ENCODE peak calls at places on chromosome 11, in four cellular contexts. One of them, this sample, is unnamed.

GRCh38 chr11:117606211-117606610 is 190.8 kb downstream of the DSCAML1 start:
- DNase-seq in naive thymus-derived CD4-positive, alpha-beta T cell: no peak
- DNase-seq in stimulated activated CD8-positive, alpha-beta memory T cell treated with anti-CD3 and anti-CD28 coated beads, Interleukin-2, amount 100 ng/mL, for 48 hours: no peak
- DNase-seq in T-helper 2 cell: no peak
- DNase-seq in this sample: no peak

GRCh38 chr11:69463181-69463891 is 18.1 kb upstream of the LINC01488 start:
- DNase-seq in naive thymus-derived CD4-positive, alpha-beta T cell: no peak
- DNase-seq in stimulated activated CD8-positive, alpha-beta memory T cell treated with anti-CD3 and anti-CD28 coated beads, Interleukin-2, amount 100 ng/mL, for 48 hours: no peak
- DNase-seq in T-helper 2 cell: no peak
- DNase-seq in this sample: no peak

GRCh38 chr11:111913997-111914396 is 1.5 kb downstream of the HSPB2 start:
- DNase-seq in naive thymus-derived CD4-positive, alpha-beta T cell: no peak
- DNase-seq in stimulated activated CD8-positive, alpha-beta memory T cell treated with anti-CD3 and anti-CD28 coated beads, Interleukin-2, amount 100 ng/mL, for 48 hours: no peak
- DNase-seq in T-helper 2 cell: no peak
- DNase-seq in this sample: no peak

GRCh38 chr11:61783717-61784505 is 8.5 kb downstream of the TMEM258 start:
- DNase-seq in naive thymus-derived CD4-positive, alpha-beta T cell: no peak
- DNase-seq in stimulated activated CD8-positive, alpha-beta memory T cell treated with anti-CD3 and anti-CD28 coated beads, Interleukin-2, amount 100 ng/mL, for 48 hours: no peak
- DNase-seq in T-helper 2 cell: no peak
- DNase-seq in this sample: no peak

GRCh38 chr11:31480930-31481329 is 28.5 kb downstream of the IMMP1L start:
- DNase-seq in naive thymus-derived CD4-positive, alpha-beta T cell: no peak
- DNase-seq in stimulated activated CD8-positive, alpha-beta memory T cell treated with anti-CD3 and anti-CD28 coated beads, Interleukin-2, amount 100 ng/mL, for 48 hours: no peak
- DNase-seq in T-helper 2 cell: no peak
- DNase-seq in this sample: no peak

GRCh38 chr11:94060401-94060800 is 39.2 kb downstream of the HEPHL1 start:
- DNase-seq in naive thymus-derived CD4-positive, alpha-beta T cell: no peak
- DNase-seq in stimulated activated CD8-positive, alpha-beta memory T cell treated with anti-CD3 and anti-CD28 coated beads, Interleukin-2, amount 100 ng/mL, for 48 hours: no peak
- DNase-seq in T-helper 2 cell: no peak
- DNase-seq in this sample: no peak

GRCh38 chr11:120473486-120473885 is 38.1 kb upstream of the GRIK4 start:
- DNase-seq in naive thymus-derived CD4-positive, alpha-beta T cell: no peak
- DNase-seq in stimulated activated CD8-positive, alpha-beta memory T cell treated with anti-CD3 and anti-CD28 coated beads, Interleukin-2, amount 100 ng/mL, for 48 hours: no peak
- DNase-seq in T-helper 2 cell: no peak
- DNase-seq in this sample: no peak

GRCh38 chr11:117445097-117445658 is 117.5 kb downstream of the CEP164 start:
- DNase-seq in naive thymus-derived CD4-positive, alpha-beta T cell: no peak
- DNase-seq in stimulated activated CD8-positive, alpha-beta memory T cell treated with anti-CD3 and anti-CD28 coated beads, Interleukin-2, amount 100 ng/mL, for 48 hours: no peak
- DNase-seq in T-helper 2 cell: no peak
- DNase-seq in this sample: no peak

GRCh38 chr11:93444671-93445073 is 98.5 kb downstream of the SMCO4 start:
- DNase-seq in naive thymus-derived CD4-positive, alpha-beta T cell: no peak
- DNase-seq in stimulated activated CD8-positive, alpha-beta memory T cell treated with anti-CD3 and anti-CD28 coated beads, Interleukin-2, amount 100 ng/mL, for 48 hours: no peak
- DNase-seq in T-helper 2 cell: no peak
- DNase-seq in this sample: no peak

GRCh38 chr11:64100345-64100744 is 64.6 kb downstream of the FLRT1 start:
- DNase-seq in naive thymus-derived CD4-positive, alpha-beta T cell: no peak
- DNase-seq in stimulated activated CD8-positive, alpha-beta memory T cell treated with anti-CD3 and anti-CD28 coated beads, Interleukin-2, amount 100 ng/mL, for 48 hours: no peak
- DNase-seq in T-helper 2 cell: no peak
- DNase-seq in this sample: no peak

GRCh38 chr11:124602193-124602592 is 9.0 kb upstream of the PANX3 start:
- DNase-seq in naive thymus-derived CD4-positive, alpha-beta T cell: no peak
- DNase-seq in stimulated activated CD8-positive, alpha-beta memory T cell treated with anti-CD3 and anti-CD28 coated beads, Interleukin-2, amount 100 ng/mL, for 48 hours: no peak
- DNase-seq in T-helper 2 cell: no peak
- DNase-seq in this sample: no peak

GRCh38 chr11:113546757-113547507 is 71.7 kb upstream of the DRD2 start:
- DNase-seq in naive thymus-derived CD4-positive, alpha-beta T cell: no peak
- DNase-seq in stimulated activated CD8-positive, alpha-beta memory T cell treated with anti-CD3 and anti-CD28 coated beads, Interleukin-2, amount 100 ng/mL, for 48 hours: no peak
- DNase-seq in T-helper 2 cell: no peak
- DNase-seq in this sample: no peak

GRCh38 chr11:87901366-87901765 is 273.9 kb downstream of the RAB38 start:
- DNase-seq in naive thymus-derived CD4-positive, alpha-beta T cell: no peak
- DNase-seq in stimulated activated CD8-positive, alpha-beta memory T cell treated with anti-CD3 and anti-CD28 coated beads, Interleukin-2, amount 100 ng/mL, for 48 hours: no peak
- DNase-seq in T-helper 2 cell: no peak
- DNase-seq in this sample: no peak

GRCh38 chr11:9138612-9139579 is 47.5 kb upstream of the SCUBE2 start:
- DNase-seq in naive thymus-derived CD4-positive, alpha-beta T cell: no peak
- DNase-seq in stimulated activated CD8-positive, alpha-beta memory T cell treated with anti-CD3 and anti-CD28 coated beads, Interleukin-2, amount 100 ng/mL, for 48 hours: no peak
- DNase-seq in T-helper 2 cell: no peak
- DNase-seq in this sample: peak

GRCh38 chr11:79498681-79499080 is 57.9 kb upstream of the TENM4 start:
- DNase-seq in naive thymus-derived CD4-positive, alpha-beta T cell: no peak
- DNase-seq in stimulated activated CD8-positive, alpha-beta memory T cell treated with anti-CD3 and anti-CD28 coated beads, Interleukin-2, amount 100 ng/mL, for 48 hours: no peak
- DNase-seq in T-helper 2 cell: no peak
- DNase-seq in this sample: no peak

GRCh38 chr11:119148855-119149370 is at the start of gene ABCG4:
- DNase-seq in naive thymus-derived CD4-positive, alpha-beta T cell: peak
- DNase-seq in stimulated activated CD8-positive, alpha-beta memory T cell treated with anti-CD3 and anti-CD28 coated beads, Interleukin-2, amount 100 ng/mL, for 48 hours: no peak
- DNase-seq in T-helper 2 cell: no peak
- DNase-seq in this sample: no peak